ENCODE peak calls at places on chromosomes 4 and X, in ten cellular contexts. X is breast epithelium, E is testis, Q is IMR-90, O is suprapubic skin, B is tibial nerve, S is uterus, J is right lobe of liver, Z is HCT116, L is adrenal gland. W is an unnamed sample.

GRCh38 chr4:118265312-118266144 is 87.3 kb downstream of the PRSS12 start:
- DNase-seq in X (peak; percentile 56), E (peak; percentile 67), Q (no peak), O (no peak), B (no peak), S (no peak), J (peak; percentile 54), Z (no peak), L (no peak), W (no peak)

GRCh38 chrX:119190251-119190651 is 45.8 kb upstream of the PGRMC1 start:
- DNase-seq in X (no peak), E (no peak), Q (no peak), O (no peak), B (peak; percentile 5), S (peak; percentile 20), J (no peak), Z (no peak), L (no peak), W (no peak)

GRCh38 chr4:7943211-7943610 is 3.5 kb upstream of the AFAP1 start:
- DNase-seq in X (peak; percentile 10), E (no peak), Q (no peak), O (no peak), B (no peak), S (peak; percentile 8), J (no peak), Z (no peak), L (no peak), W (no peak)

GRCh38 chr4:7872264-7872771 is 67.3 kb downstream of the AFAP1 start:
- DNase-seq in X (no peak), E (peak; percentile 56), Q (peak; percentile 98), O (no peak), B (peak; percentile 55), S (peak; percentile 39), J (no peak), Z (no peak), L (no peak), W (peak; percentile 46)

GRCh38 chr4:73259552-73260140 is 1.0 kb upstream of the ANKRD17 start:
- DNase-seq in X (no peak), E (peak; percentile 41), Q (no peak), O (no peak), B (no peak), S (no peak), J (no peak), Z (no peak), L (peak; percentile 38), W (no peak)

GRCh38 chr4:125314676-125315570 is at the start of gene FAT4:
- DNase-seq in X (peak; percentile 88), E (peak; percentile 96), Q (peak; percentile 97), O (peak; percentile 95), B (peak; percentile 89), S (peak; percentile 95), J (peak; percentile 98), Z (peak; percentile 85), L (peak; percentile 95), W (peak; percentile 89)

GRCh38 chrX:46407753-46408130 is 137.5 kb downstream of the ZNF674 start:
- DNase-seq in X (no peak), E (peak; percentile 18), Q (peak; percentile 31), O (no peak), B (no peak), S (no peak), J (no peak), Z (no peak), L (peak; percentile 68), W (no peak)

GRCh38 chrX:2552621-2553297 is 52.0 kb upstream of the DHRSX start:
- DNase-seq in X (no peak), E (no peak), Q (no peak), O (no peak), B (peak; percentile 8), S (no peak), J (no peak), Z (no peak), L (no peak), W (no peak)

GRCh38 chr4:102319594-102319993 is 25.7 kb downstream of the SLC39A8 start:
- DNase-seq in X (no peak), E (no peak), Q (no peak), O (no peak), B (no peak), S (no peak), J (no peak), Z (no peak), L (no peak), W (no peak)

GRCh38 chrX:147923605-147924004 is 11.9 kb downstream of the FMR1 start:
- DNase-seq in X (no peak), E (no peak), Q (no peak), O (no peak), B (no peak), S (no peak), J (no peak), Z (no peak), L (no peak), W (no peak)

GRCh38 chrX:147927220-147927619 is 15.5 kb downstream of the FMR1 start:
- DNase-seq in X (no peak), E (no peak), Q (no peak), O (no peak), B (no peak), S (no peak), J (no peak), Z (no peak), L (no peak), W (no peak)
- H3K4me3 ChIP-seq in X (no peak overlapping the region), E (no peak overlapping the region), Q (no peak overlapping the region), O (no peak overlapping the region), B (no peak overlapping the region), S (no peak overlapping the region), J (no peak overlapping the region), Z (no peak overlapping the region), L (no peak overlapping the region), W (no peak overlapping the region)

GRCh38 chr4:185576314-185576713 is 41.0 kb upstream of the PDLIM3 start:
- DNase-seq in X (no peak), E (no peak), Q (no peak), O (no peak), B (no peak), S (no peak), J (no peak), Z (no peak), L (no peak), W (no peak)

GRCh38 chr4:185580699-185581098 is 45.4 kb upstream of the PDLIM3 start:
- DNase-seq in X (no peak), E (no peak), Q (peak; percentile 26), O (no peak), B (no peak), S (no peak), J (no peak), Z (no peak), L (no peak), W (no peak)

GRCh38 chr4:185576918-185577591 is 41.7 kb upstream of the PDLIM3 start:
- DNase-seq in X (no peak), E (no peak), Q (peak; percentile 26), O (no peak), B (no peak), S (no peak), J (no peak), Z (no peak), L (no peak), W (no peak)

GRCh38 chr4:185577592-185577940 is 42.3 kb upstream of the PDLIM3 start:
- DNase-seq in X (no peak), E (no peak), Q (no peak), O (no peak), B (no peak), S (no peak), J (no peak), Z (no peak), L (no peak), W (no peak)

DNA sequence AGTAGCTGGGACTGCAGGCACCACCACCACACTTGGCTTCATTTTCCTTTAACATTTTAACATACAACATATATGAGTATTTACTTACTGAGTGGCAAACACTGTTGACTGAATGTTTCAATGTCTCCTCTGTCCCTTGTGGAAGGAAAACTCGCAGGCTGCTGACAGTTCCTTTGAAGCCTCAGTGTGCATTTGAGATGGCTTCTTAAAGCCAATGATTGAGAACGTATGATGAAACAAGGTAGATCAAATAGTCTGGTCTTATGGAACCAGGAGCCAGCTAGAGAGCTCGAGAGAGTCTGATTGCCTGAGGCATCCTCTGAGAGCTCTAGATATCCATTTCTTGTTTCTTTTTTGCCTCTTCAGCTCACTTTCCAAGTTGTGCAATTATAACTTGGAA is 43.0 kb upstream of the PDLIM3 start:
- DNase-seq in X (no peak), E (no peak), Q (no peak), O (no peak), B (no peak), S (no peak), J (no peak), Z (no peak), L (no peak), W (no peak)
- TF ChIP-seq POLR2A in X (no peak), E (no peak), Q (no peak), O (no peak), B (no peak), S (no peak), J (no peak), Z (no peak), L (no peak), W (no peak)

DNA sequence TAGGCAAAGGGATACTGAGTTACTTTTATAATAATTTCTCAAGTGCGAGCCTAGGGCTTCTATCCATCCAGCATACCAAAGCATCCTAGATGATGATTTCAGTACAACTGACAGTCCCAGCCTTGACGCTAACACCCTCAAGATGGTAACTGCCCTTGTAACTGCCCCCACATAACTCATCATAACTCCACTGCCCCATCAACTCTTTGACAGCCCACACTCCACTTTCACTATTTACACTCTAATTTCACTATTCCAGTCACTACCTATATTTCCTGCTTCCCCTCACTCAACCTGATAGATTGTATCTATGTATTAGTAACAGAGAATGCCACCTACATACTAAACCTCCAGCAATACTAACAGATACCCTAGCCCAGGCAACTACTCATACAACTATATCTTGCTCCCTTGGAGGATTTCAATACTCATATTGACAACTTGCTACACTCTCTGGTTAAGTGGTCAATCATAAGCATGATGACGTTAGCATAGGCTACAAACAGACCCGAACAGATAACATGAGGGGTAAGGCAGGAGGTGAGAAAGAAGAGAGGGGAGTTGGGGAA is 65.0 kb downstream of the HUWE1 start:
- DNase-seq in X (no peak), E (no peak), Q (no peak), O (no peak), B (no peak), S (no peak), J (no peak), Z (no peak), L (no peak), W (no peak)
- TF ChIP-seq CTCF in X (no peak), E (no peak), Q (no peak), O (no peak), B (no peak), S (no peak), J (no peak), Z (no peak), L (no peak), W (no peak)

DNA sequence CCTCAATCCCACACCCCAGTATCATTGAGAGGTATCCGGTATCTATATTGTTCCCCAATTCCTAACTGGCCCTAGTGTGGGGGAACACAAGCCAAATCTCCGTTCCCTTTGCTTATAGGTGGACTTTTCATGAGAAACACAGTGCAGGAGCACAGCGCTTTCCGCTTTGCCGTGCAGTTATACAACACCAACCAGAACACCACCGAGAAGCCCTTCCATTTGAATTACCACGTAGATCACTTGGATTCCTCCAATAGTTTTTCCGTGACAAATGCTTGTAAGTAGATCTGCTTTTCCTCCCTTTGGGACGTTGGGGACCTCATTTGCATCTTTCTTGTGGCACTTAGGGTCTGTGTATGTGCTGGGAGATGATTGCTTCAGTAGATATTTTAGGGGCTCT is 1.6 kb downstream of the GRIA3 start:
- DNase-seq in X (no peak), E (no peak), Q (no peak), O (no peak), B (no peak), S (no peak), J (no peak), Z (no peak), L (no peak), W (no peak)
- H3K4me3 ChIP-seq in X (peak overlapping the region; percentile 65), E (no peak overlapping the region), Q (no peak overlapping the region), O (peak overlapping the region; percentile 44), B (no peak overlapping the region), S (no peak overlapping the region), J (no peak overlapping the region), Z (no peak overlapping the region), L (peak overlapping the region; percentile 19), W (no peak overlapping the region)